ENCODE peak calls at places on chromosomes 11 and 22, in nine cellular contexts. I is esophagus muscularis mucosa, V is right lobe of liver, M is suprapubic skin, K is tibial nerve, L is IMR-90, U is sigmoid colon, Z is adrenal gland, G is testis. A is an unnamed sample. For H3K27me3 and H3K4me1, the result is how much of the 10 kb centered on the place peaks cover.

GRCh38 chr11:43992834-43993637 is 50.6 kb downstream of the C11orf96 start:
- DNase-seq in V (no peak), U (peak), M (no peak), Z (no peak), K (no peak), G (peak), I (no peak), L (peak), A (no peak)

GRCh38 chr22:27286711-27287110 is 514.8 kb downstream of the MN1 start:
- DNase-seq in V (no peak), Z (no peak), G (no peak), U (no peak), I (no peak), M (no peak), L (no peak), K (no peak), A (no peak)

GRCh38 chr11:128616158-128616557 is 28.8 kb upstream of the ETS1 start:
- DNase-seq in K (no peak), G (no peak), V (no peak), M (no peak), U (no peak), Z (no peak), I (no peak), L (no peak), A (no peak)

GRCh38 chr11:132941024-132941646 is 591.2 kb downstream of the OPCML start:
- DNase-seq in L (peak), U (no peak), K (no peak), V (no peak), Z (peak), I (peak), G (peak), M (no peak), A (peak)

GRCh38 chr11:43278302-43278956 is 33.4 kb upstream of the API5 start:
- DNase-seq in K (no peak), V (no peak), G (no peak), M (no peak), I (peak), L (peak), Z (no peak), U (no peak), A (no peak)

GRCh38 chr11:90757851-90758494 is 535.1 kb upstream of the CHORDC1 start:
- DNase-seq in M (no peak), Z (no peak), V (no peak), I (no peak), G (no peak), K (no peak), L (no peak), U (no peak), A (no peak)

GRCh38 chr22:44071760-44072159 is 47.7 kb downstream of the PARVB start:
- DNase-seq in K (no peak), M (no peak), G (no peak), L (no peak), V (no peak), Z (no peak), U (no peak), I (no peak), A (no peak)

GRCh38 chr11:110773442-110773841 is 61.2 kb upstream of the ARHGAP20 start:
- DNase-seq in L (no peak), M (no peak), I (no peak), U (no peak), G (no peak), V (no peak), Z (no peak), K (no peak), A (no peak)

GRCh38 chr22:48495751-48496080 is 1332.0 kb downstream of the BRD1 start:
- DNase-seq in V (no peak), G (no peak), L (no peak), I (no peak), Z (no peak), U (no peak), M (no peak), K (no peak), A (no peak)

GRCh38 chr11:86136542-86136941 is 67.7 kb upstream of the PICALM start:
- DNase-seq in G (no peak), U (no peak), M (no peak), Z (no peak), L (no peak), K (no peak), V (no peak), I (no peak), A (no peak)

GRCh38 chr11:46676436-46677158 is 23.8 kb downstream of the ARHGAP1 start:
- DNase-seq in K (no peak), M (no peak), G (no peak), V (no peak), L (no peak), I (no peak), U (no peak), Z (no peak), A (no peak)

GRCh38 chr22:37560682-37561208 is 465 bp downstream of the CDC42EP1 start:
- DNase-seq in Z (no peak), L (peak), I (no peak), M (no peak), K (no peak), V (no peak), U (peak), G (no peak), A (peak)

GRCh38 chr11:104366321-104366734 is 202.4 kb upstream of the PDGFD start:
- DNase-seq in L (no peak), Z (no peak), U (no peak), V (no peak), I (no peak), M (no peak), K (no peak), G (peak), A (peak)

GRCh38 chr11:47130541-47130940 is 46.1 kb downstream of the ARFGAP2 start:
- DNase-seq in V (no peak), Z (no peak), G (no peak), L (no peak), U (peak), I (no peak), K (peak), M (no peak), A (peak)

GRCh38 chr11:45896392-45897068 is 10.5 kb downstream of the FREY1 start:
- DNase-seq in Z (no peak), I (no peak), U (no peak), M (no peak), V (no peak), K (no peak), L (no peak), G (no peak), A (peak)

GRCh38 chr11:124864892-124865180 is 396 bp upstream of the ROBO3 start:
- DNase-seq in Z (no peak), U (no peak), I (no peak), V (peak), M (peak), L (no peak), G (no peak), K (no peak), A (no peak)

GRCh38 chr11:124863826-124864165 is 1.4 kb upstream of the ROBO3 start:
- DNase-seq in M (peak), L (no peak), I (no peak), G (no peak), V (peak), K (no peak), Z (no peak), U (peak), A (peak)

GRCh38 chr11:124864176-124864891 is 898 bp upstream of the ROBO3 start:
- DNase-seq in I (no peak), M (peak), Z (no peak), L (no peak), U (peak), K (no peak), V (no peak), G (no peak), A (no peak)

GRCh38 chr11:124865902-124866851 is 945 bp downstream of the ROBO3 start:
- DNase-seq in K (no peak), V (peak), G (peak), Z (peak), M (peak), L (peak), U (peak), I (no peak), A (no peak)

DNA sequence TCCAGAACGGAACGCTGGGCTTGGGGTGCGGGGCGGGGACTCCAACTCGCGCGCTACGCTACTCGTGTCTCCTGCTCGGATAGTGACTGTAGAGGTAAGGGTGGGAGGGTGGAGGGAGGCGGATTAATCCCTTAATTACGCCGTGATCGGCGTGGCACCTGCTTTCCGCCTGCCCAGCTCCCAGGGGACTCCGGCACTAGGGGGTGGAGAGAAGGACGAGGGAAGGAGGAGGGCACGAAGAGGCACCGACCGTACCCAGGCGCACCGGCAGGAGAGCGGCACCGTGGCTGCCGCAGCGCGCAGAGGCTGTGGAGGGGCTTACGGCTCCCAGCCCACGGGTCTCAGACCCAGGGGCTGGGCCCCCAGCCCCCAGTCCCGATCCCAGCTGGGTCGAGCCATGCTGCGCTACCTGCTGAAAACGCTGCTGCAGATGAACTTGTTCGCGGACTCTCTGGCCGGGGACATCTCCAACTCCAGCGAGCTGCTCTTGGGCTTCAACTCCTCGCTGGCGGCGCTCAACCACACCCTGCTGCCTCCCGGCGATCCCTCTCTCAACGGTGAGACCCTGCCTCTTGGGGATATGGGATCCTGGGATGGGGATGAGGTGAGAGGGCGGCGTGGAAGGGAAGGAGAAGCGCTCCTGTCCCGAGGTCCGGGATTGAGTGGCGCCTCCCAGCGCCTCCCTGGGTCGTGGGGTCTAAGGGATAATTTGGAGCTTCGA is at the start of gene ROBO3:
- DNase-seq in M (peak), G (no peak), K (no peak), Z (no peak), L (no peak), U (peak), I (no peak), V (peak), A (no peak)
- H3K27me3 ChIP-seq in M (half or more), G (under half), K (half or more), Z (half or more), L (half or more), U (under half), I (half or more), V (under half), A (under half)

GRCh38 chr11:67438121-67438902 is 830 bp upstream of the PTPRCAP start:
- DNase-seq in U (no peak), Z (no peak), I (no peak), M (no peak), V (no peak), L (no peak), K (no peak), G (no peak), A (no peak)

GRCh38 chr11:67441731-67442401 is 1.4 kb downstream of the CORO1B start:
- DNase-seq in Z (no peak), I (no peak), L (no peak), V (no peak), M (no peak), G (no peak), K (no peak), U (no peak), A (no peak)

GRCh38 chr11:67441082-67441683 is 2.1 kb downstream of the CORO1B start:
- DNase-seq in Z (no peak), M (no peak), L (no peak), U (no peak), K (no peak), I (no peak), G (no peak), V (no peak), A (no peak)

GRCh38 chr11:67440229-67441081 is 2.8 kb downstream of the CORO1B start:
- DNase-seq in I (no peak), G (no peak), V (no peak), K (no peak), U (no peak), Z (no peak), M (no peak), L (no peak), A (no peak)

GRCh38 chr11:67439321-67440228 is 2.1 kb upstream of the PTPRCAP start:
- DNase-seq in V (no peak), I (no peak), U (no peak), L (no peak), Z (no peak), G (no peak), M (no peak), K (no peak), A (peak)
- H3K4me1 ChIP-seq in V (under half), I (half or more), U (under half), L (under half), Z (under half), G (under half), M (half or more), K (under half), A (under half)

GRCh38 chr22:29385748-29386147 is 2.6 kb downstream of the AP1B1 start:
- DNase-seq in K (no peak), V (peak), I (no peak), G (peak), U (no peak), Z (no peak), L (no peak), M (no peak), A (no peak)
- TF ChIP-seq POLR2A in K (no peak), V (no peak), I (no peak), G (no peak), U (no peak), Z (no peak), L (no peak), M (no peak), A (no peak)

DNA sequence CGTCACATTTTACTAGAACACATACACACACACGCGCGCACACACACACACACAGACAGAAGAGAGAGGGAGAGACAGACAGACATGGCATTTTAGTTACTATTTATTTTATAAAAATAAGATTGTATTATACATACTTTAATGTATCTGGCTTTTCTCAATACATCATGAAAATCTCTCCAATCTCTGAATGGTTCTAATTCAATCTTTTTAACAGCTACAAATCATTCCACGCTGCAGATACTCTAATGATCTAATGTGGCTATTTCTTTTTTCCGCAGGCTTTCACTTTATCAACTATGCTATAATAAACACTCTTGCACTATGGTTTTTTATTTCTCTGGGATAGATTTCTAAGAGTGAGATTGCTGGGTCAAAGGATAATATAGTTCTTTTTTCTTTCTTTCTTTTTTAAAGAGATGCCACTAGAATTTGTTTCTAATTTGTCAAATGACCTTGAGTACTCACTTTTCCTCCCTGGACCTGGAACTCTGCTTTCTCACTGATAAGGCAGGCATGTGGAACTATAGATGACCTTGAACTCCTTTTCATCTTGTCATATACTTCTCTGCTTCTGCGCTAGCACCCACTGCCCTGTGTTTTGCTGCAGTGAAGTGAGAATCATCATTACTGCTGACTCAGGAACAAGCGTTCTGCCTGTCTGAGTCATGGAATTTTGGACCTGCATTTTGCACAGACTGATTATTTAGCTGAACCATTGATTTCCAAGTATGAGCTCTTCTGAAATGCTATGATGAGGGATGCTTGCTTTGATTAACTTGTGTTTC is 4.9 kb upstream of the SLC6A5 start:
- DNase-seq in G (no peak), I (no peak), K (no peak), V (no peak), U (no peak), Z (no peak), M (no peak), L (no peak), A (no peak)
- H3K27me3 ChIP-seq in G (under half), I (half or more), K (half or more), V (under half), U (under half), Z (half or more), M (half or more), L (under half), A (under half)

DNA sequence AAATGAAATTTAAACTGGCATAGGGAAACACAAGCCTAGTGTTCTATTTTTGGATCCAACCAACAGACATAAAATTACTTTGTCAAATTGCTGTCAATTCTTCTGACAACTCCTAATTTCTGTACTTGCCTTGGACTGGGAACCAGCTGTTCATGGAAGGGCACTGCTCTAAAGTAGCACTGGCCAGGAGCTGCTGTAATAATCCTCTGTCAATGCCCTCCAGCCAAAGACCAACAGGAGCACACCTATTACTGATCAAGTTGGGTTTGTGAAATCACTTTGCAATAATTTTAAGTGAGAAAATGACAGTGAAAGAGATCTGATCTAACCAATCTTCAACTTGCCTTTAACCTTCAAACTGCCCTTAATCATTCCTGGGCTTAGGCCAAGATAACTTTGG is 18.9 kb upstream of the TMEM123 start:
- DNase-seq in U (no peak), G (no peak), L (no peak), I (peak), K (no peak), V (peak), Z (no peak), M (no peak), A (no peak)
- H3K4me1 ChIP-seq in U (under half), G (under half), L (under half), I (under half), K (under half), V (under half), Z (under half), M (under half), A (under half)

DNA sequence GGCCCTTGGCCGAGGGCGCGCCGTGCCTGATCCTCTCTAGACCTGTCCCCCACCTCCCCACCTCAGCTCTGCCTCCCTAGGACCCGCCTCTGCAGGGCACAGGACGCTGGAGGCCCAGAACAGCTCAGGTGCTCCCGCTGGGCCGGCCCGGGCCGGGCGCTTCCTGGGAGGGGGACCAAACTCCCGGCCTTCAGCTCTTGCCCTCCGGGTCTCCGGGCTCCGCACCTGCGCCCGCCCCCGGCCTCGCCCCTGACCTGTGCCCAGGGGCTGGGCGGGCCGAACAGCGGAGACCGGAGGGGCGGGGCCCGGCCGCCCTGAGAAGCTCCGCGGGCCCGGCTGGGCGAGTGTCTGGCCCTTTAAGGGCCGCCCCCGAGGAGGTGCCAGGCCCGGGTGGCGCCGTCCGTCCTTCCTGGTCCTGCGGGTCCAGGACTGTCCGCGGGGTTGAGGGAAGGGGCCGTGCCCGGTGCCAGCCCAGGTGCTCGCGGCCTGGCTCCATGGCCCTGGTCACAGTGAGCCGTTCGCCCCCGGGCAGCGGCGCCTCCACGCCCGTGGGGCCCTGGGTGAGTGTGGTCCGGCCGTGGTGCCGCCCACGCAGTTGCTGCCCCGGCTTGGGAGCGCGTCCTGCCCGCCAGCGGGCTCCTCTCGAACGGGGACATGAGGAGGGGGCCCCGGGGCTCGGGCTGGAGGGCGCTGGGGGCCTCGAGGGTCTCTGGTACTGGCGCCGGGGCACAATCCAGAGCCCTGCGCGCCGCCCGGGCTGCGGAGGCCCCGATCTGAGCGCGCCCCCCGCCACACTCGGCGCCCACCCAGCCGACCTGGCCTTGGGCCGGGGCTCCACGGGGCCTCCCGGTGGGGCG is at the start of gene SSH3:
- DNase-seq in V (peak), U (peak), G (peak), I (no peak), K (peak), Z (peak), L (peak), M (peak), A (peak)
- TF ChIP-seq POLR2A in V (peak), U (no peak), G (no peak), I (peak), K (no peak), Z (no peak), L (no peak), M (no peak), A (peak)

DNA sequence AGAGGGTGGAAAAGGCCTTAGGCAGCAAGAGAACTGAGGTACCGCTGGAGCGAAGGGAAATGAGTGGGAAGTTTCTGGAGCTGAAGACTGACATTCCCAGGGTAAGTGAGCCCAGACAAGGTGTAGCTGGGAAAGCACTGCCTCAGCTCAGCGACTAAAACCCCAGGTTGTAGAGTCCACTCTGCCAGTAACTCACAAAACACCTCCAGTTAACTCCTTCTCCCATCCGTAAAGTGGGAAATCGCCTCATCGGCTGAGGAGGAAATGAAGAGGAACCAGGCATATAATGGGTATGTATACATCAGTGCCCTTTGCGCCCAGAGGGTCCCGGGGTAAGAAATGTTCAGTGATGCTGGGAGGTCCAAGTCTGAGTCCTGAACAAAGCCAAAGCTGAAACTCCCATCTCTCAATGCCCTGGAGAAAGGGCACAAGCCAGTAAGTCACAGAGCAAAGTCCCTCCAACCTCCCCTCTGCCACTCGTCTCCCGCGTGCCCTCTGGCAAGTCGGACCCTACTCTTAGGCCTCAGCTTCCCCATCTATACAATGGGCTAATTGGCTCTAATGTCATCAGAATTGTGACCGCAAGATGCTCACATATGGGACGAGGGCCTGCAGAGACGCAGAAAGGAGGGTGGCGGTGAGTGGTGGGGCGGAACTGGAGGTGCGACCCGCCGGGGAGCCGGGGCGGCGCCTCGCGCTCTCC is 588 bp downstream of the VPS37C start:
- DNase-seq in Z (no peak), I (no peak), L (no peak), U (no peak), G (no peak), K (no peak), M (no peak), V (no peak), A (no peak)
- H3K27me3 ChIP-seq in Z (under half), I (under half), L (under half), U (under half), G (under half), K (under half), M (under half), V (under half), A (under half)

A was measured in body of pancreas.